ENCODE peak calls at places on chromosomes 2 and 18, in five cellular contexts. A, W, U, S and Z are unnamed samples.

GRCh38 chr2:83016343-83017110 is 1442.6 kb downstream of the SUCLG1 start:
- DNase-seq in A (no peak), W (no peak), S (no peak), U (no peak), Z (no peak)

GRCh38 chr2:175203621-175204496 is 22.3 kb upstream of the ATP5MC3 start:
- DNase-seq in U (no peak), A (peak; percentile 72), S (peak; percentile 62), W (no peak), Z (peak; percentile 71)

GRCh38 chr2:38862481-38862880 is 13.3 kb downstream of the DHX57 start:
- DNase-seq in S (no peak), A (no peak), U (no peak), W (no peak), Z (no peak)

GRCh38 chr18:32362484-32362883 is 108.2 kb downstream of the GAREM1 start:
- DNase-seq in S (no peak), A (no peak), W (no peak), U (no peak), Z (no peak)

GRCh38 chr2:8453904-8454302 is 228.0 kb upstream of the ID2 start:
- DNase-seq in W (no peak), A (peak; percentile 53), S (no peak), U (no peak), Z (no peak)

GRCh38 chr18:37717656-37718055 is 152.1 kb upstream of the CELF4 start:
- DNase-seq in U (no peak), S (no peak), A (no peak), W (no peak), Z (no peak)

GRCh38 chr18:79400591-79401381 is 5.1 kb downstream of the NFATC1 start:
- DNase-seq in W (no peak), U (peak; percentile 24), S (no peak), A (peak; percentile 43), Z (no peak)

GRCh38 chr2:16140771-16141640 is 200.7 kb downstream of the MYCN start:
- DNase-seq in W (no peak), U (no peak), A (no peak), S (no peak), Z (no peak)

GRCh38 chr2:69893684-69894481 is at the start of gene SNRNP27:
- DNase-seq in A (peak; percentile 90), U (peak; percentile 20), W (no peak), S (peak; percentile 79), Z (peak; percentile 85)

GRCh38 chr18:77702686-77703085 is 453.0 kb downstream of the GALR1 start:
- DNase-seq in S (no peak), A (no peak), W (no peak), U (no peak), Z (peak; percentile 21)

GRCh38 chr2:219228745-219229374 is 576 bp downstream of the ATG9A start:
- DNase-seq in A (peak; percentile 23), U (no peak), W (no peak), S (no peak), Z (no peak)

GRCh38 chr2:103289101-103289725 is 527.4 kb downstream of the TMEM182 start:
- DNase-seq in S (no peak), U (no peak), A (no peak), W (no peak), Z (no peak)

GRCh38 chr18:12828116-12829051 is 55.7 kb downstream of the PTPN2 start:
- DNase-seq in S (peak; percentile 4), W (no peak), U (no peak), A (no peak), Z (no peak)

GRCh38 chr18:6487027-6487426 is 72.3 kb upstream of the L3MBTL4 start:
- DNase-seq in U (no peak), W (no peak), A (no peak), S (no peak), Z (no peak)

GRCh38 chr18:46899274-46899948 is 17.9 kb downstream of the PIAS2 start:
- DNase-seq in W (no peak), A (no peak), S (peak; percentile 12), U (no peak), Z (no peak)

GRCh38 chr2:156470975-156471583 is 34.9 kb downstream of the GPD2 start:
- DNase-seq in U (no peak), S (no peak), A (no peak), W (no peak), Z (no peak)

GRCh38 chr2:115887209-115887776 is 1444.9 kb downstream of the DPP10 start:
- DNase-seq in A (no peak), W (no peak), S (no peak), U (no peak), Z (no peak)
- H3K9me3 ChIP-seq in A (no peaks in the 10 kb centered on the region), W (no peaks in the 10 kb centered on the region), S (peaks cover 13% of the 10 kb centered on the region), U (no peaks in the 10 kb centered on the region), Z (no peaks in the 10 kb centered on the region)

GRCh38 chr2:111028720-111029119 is 92.0 kb upstream of the BCL2L11 start:
- DNase-seq in S (no peak), W (no peak), A (no peak), U (no peak), Z (peak; percentile 51)
- H3K4me2 ChIP-seq in S (no peak overlapping the region), W (no peak overlapping the region), A (no peak overlapping the region), U (no peak overlapping the region), Z (no peak overlapping the region)

DNA sequence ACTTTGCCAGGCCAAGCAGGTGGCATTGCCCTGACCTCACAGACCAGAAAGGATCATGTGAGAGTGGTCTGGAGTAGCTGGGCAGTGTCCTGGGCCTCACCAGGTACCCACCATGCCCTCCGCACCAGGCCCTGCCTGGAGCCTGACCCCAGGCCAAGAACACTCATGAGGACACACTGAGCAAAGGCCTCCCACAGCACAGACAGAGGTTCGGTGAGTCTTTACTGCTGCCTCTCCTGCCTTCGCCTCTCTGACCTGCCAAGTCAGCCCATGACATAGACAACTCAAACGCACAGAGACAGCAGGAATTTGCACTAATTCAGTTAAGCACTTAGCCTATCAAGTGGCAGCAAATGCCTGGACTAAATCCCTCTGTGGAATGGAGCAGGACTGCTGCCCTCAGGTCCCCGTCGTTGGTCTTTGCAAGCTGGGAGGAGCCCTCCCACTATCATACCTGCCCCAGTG is 62.5 kb downstream of the RHOB start:
- DNase-seq in S (no peak), A (no peak), W (no peak), U (no peak), Z (no peak)
- H3K4me3 ChIP-seq in S (no peak overlapping the region), A (no peak overlapping the region), W (no peak overlapping the region), U (no peak overlapping the region), Z (no peak overlapping the region)

DNA sequence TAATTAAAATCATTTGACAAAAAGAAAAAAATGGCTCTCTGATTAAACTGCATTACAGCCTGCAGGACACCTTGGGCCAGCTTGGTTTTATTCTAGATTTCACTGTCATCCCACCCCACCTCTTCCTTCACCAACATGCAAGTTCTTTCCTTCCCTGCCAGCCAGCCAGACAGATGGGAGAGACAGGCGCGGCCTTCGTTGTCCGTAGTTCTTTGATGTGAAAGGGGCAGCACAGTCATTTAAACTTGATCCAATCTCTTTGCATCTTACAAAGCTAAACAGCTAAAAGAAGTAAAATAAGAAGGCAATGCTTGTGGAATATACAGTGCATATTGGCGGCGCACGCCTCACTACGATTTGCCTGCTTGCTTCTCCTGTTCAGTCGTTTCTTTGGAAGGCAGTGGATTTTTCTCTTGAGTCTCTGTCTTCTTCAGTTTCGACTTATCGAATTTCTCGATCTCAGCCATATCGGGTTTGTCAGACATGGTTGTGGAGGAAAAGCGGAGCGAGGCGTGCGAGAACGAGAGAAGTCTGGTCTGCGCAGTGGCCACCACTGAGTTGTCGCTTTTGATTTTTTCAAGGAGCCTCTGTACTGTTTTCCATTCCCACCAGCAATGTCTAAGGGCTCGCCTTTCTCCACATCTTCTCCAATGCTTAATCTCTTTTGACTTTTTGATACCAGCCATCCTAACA is 22.4 kb downstream of the COLEC11 start:
- DNase-seq in W (no peak), S (no peak), A (no peak), U (no peak), Z (no peak)
- H3K9me3 ChIP-seq in W (no peaks in the 10 kb centered on the region), S (no peaks in the 10 kb centered on the region), A (no peaks in the 10 kb centered on the region), U (no peaks in the 10 kb centered on the region), Z (no peaks in the 10 kb centered on the region)